ENCODE peak calls at places on chromosomes 13 and 19, in five cellular contexts. J is Daoy; X is neural crest cell; H is left colon; D is effector memory CD8-positive, alpha-beta T cell. B is an unnamed sample.

GRCh38 chr19:38679839-38680238 is 32.4 kb downstream of the ACTN4 start:
- DNase-seq in J (no peak), X (no peak), D (no peak), H (no peak), B (no peak)

GRCh38 chr13:44191504-44192171 is 182.0 kb upstream of the SERP2 start:
- DNase-seq in H (peak; percentile 10), X (peak; percentile 40), J (peak; percentile 74), D (peak; percentile 9), B (peak; percentile 13)

GRCh38 chr19:49506575-49507105 is 5.8 kb upstream of the FCGRT start:
- DNase-seq in H (peak; percentile 78), X (peak; percentile 58), D (peak; percentile 72), J (peak; percentile 70), B (peak; percentile 56)

GRCh38 chr13:42807866-42808265 is 26.5 kb downstream of the FAM216B start:
- DNase-seq in D (no peak), J (no peak), H (no peak), X (no peak), B (no peak)

GRCh38 chr19:4391701-4392543 is 8.4 kb downstream of the SH3GL1 start:
- DNase-seq in D (no peak), J (no peak), H (no peak), X (no peak), B (no peak)

GRCh38 chr13:48112896-48113525 is 18.1 kb upstream of the MED4 start:
- DNase-seq in D (no peak), J (peak; percentile 22), X (no peak), H (no peak), B (no peak)

GRCh38 chr19:16325161-16325527 is 518 bp downstream of the KLF2 start:
- DNase-seq in H (peak; percentile 61), X (peak; percentile 32), D (peak; percentile 55), J (peak; percentile 68), B (no peak)

GRCh38 chr13:84430015-84430414 is 547.7 kb upstream of the SLITRK1 start:
- DNase-seq in J (no peak), X (no peak), H (no peak), D (no peak), B (no peak)

B was measured in NCI-H1105 treated with DMSO at 0.1 percent for 48 hours.